ENCODE peak calls at places on chromosome 6, in seven cellular contexts. One of them, this sample, is unnamed.

GRCh38 chr6:119138906-119139541 is 60.6 kb upstream of the FAM184A start:
- DNase-seq in activated CD8-positive, alpha-beta memory T cell treated with anti-CD3 and anti-CD28 coated beads for 1 hour: no peak
- DNase-seq in GM23248: no peak
- DNase-seq in activated T-cell treated with anti-CD3 and anti-CD28 coated beads for 24 hours: no peak
- DNase-seq in endothelial cell of umbilical vein: no peak
- DNase-seq in stimulated activated CD4-positive, alpha-beta T cell treated with anti-CD3 and anti-CD28 coated beads, Interleukin-15, amount 100 ng/mL, for 1 hour: no peak
- DNase-seq in cardiac muscle cell: no peak
- DNase-seq in this sample: no peak

GRCh38 chr6:49550413-49551125 is at the start of gene C6orf141:
- DNase-seq in activated CD8-positive, alpha-beta memory T cell treated with anti-CD3 and anti-CD28 coated beads for 1 hour: no peak
- DNase-seq in GM23248: peak
- DNase-seq in activated T-cell treated with anti-CD3 and anti-CD28 coated beads for 24 hours: no peak
- DNase-seq in endothelial cell of umbilical vein: peak
- DNase-seq in stimulated activated CD4-positive, alpha-beta T cell treated with anti-CD3 and anti-CD28 coated beads, Interleukin-15, amount 100 ng/mL, for 1 hour: no peak
- DNase-seq in cardiac muscle cell: peak
- DNase-seq in this sample: peak

GRCh38 chr6:157811476-157812173 is 11.4 kb upstream of the SNX9 start:
- DNase-seq in activated CD8-positive, alpha-beta memory T cell treated with anti-CD3 and anti-CD28 coated beads for 1 hour: no peak
- DNase-seq in GM23248: peak
- DNase-seq in activated T-cell treated with anti-CD3 and anti-CD28 coated beads for 24 hours: no peak
- DNase-seq in endothelial cell of umbilical vein: peak
- DNase-seq in stimulated activated CD4-positive, alpha-beta T cell treated with anti-CD3 and anti-CD28 coated beads, Interleukin-15, amount 100 ng/mL, for 1 hour: no peak
- DNase-seq in cardiac muscle cell: no peak
- DNase-seq in this sample: no peak

GRCh38 chr6:72035966-72036365 is 149.6 kb downstream of the RIMS1 start:
- DNase-seq in activated CD8-positive, alpha-beta memory T cell treated with anti-CD3 and anti-CD28 coated beads for 1 hour: no peak
- DNase-seq in GM23248: peak
- DNase-seq in activated T-cell treated with anti-CD3 and anti-CD28 coated beads for 24 hours: no peak
- DNase-seq in endothelial cell of umbilical vein: no peak
- DNase-seq in stimulated activated CD4-positive, alpha-beta T cell treated with anti-CD3 and anti-CD28 coated beads, Interleukin-15, amount 100 ng/mL, for 1 hour: no peak
- DNase-seq in cardiac muscle cell: no peak
- DNase-seq in this sample: no peak

GRCh38 chr6:40950986-40951730 is 87.9 kb downstream of the UNC5CL start:
- DNase-seq in activated CD8-positive, alpha-beta memory T cell treated with anti-CD3 and anti-CD28 coated beads for 1 hour: no peak
- DNase-seq in GM23248: peak
- DNase-seq in activated T-cell treated with anti-CD3 and anti-CD28 coated beads for 24 hours: no peak
- DNase-seq in endothelial cell of umbilical vein: peak
- DNase-seq in stimulated activated CD4-positive, alpha-beta T cell treated with anti-CD3 and anti-CD28 coated beads, Interleukin-15, amount 100 ng/mL, for 1 hour: no peak
- DNase-seq in cardiac muscle cell: no peak
- DNase-seq in this sample: no peak

GRCh38 chr6:10655508-10656055 is 38.8 kb downstream of the C6orf52 start:
- DNase-seq in activated CD8-positive, alpha-beta memory T cell treated with anti-CD3 and anti-CD28 coated beads for 1 hour: no peak
- DNase-seq in GM23248: no peak
- DNase-seq in activated T-cell treated with anti-CD3 and anti-CD28 coated beads for 24 hours: no peak
- DNase-seq in endothelial cell of umbilical vein: no peak
- DNase-seq in stimulated activated CD4-positive, alpha-beta T cell treated with anti-CD3 and anti-CD28 coated beads, Interleukin-15, amount 100 ng/mL, for 1 hour: no peak
- DNase-seq in cardiac muscle cell: no peak
- DNase-seq in this sample: no peak

GRCh38 chr6:135753196-135753595 is 98.3 kb upstream of the PDE7B start:
- DNase-seq in activated CD8-positive, alpha-beta memory T cell treated with anti-CD3 and anti-CD28 coated beads for 1 hour: no peak
- DNase-seq in GM23248: no peak
- DNase-seq in activated T-cell treated with anti-CD3 and anti-CD28 coated beads for 24 hours: no peak
- DNase-seq in endothelial cell of umbilical vein: no peak
- DNase-seq in stimulated activated CD4-positive, alpha-beta T cell treated with anti-CD3 and anti-CD28 coated beads, Interleukin-15, amount 100 ng/mL, for 1 hour: no peak
- DNase-seq in cardiac muscle cell: no peak
- DNase-seq in this sample: no peak

GRCh38 chr6:34027445-34027936 is 118.4 kb downstream of the GRM4 start:
- DNase-seq in activated CD8-positive, alpha-beta memory T cell treated with anti-CD3 and anti-CD28 coated beads for 1 hour: peak
- DNase-seq in GM23248: peak
- DNase-seq in activated T-cell treated with anti-CD3 and anti-CD28 coated beads for 24 hours: peak
- DNase-seq in endothelial cell of umbilical vein: peak
- DNase-seq in stimulated activated CD4-positive, alpha-beta T cell treated with anti-CD3 and anti-CD28 coated beads, Interleukin-15, amount 100 ng/mL, for 1 hour: peak
- DNase-seq in cardiac muscle cell: peak
- DNase-seq in this sample: peak

GRCh38 chr6:157135691-157136090 is 187.6 kb downstream of the TMEM242 start:
- DNase-seq in activated CD8-positive, alpha-beta memory T cell treated with anti-CD3 and anti-CD28 coated beads for 1 hour: no peak
- DNase-seq in GM23248: peak
- DNase-seq in activated T-cell treated with anti-CD3 and anti-CD28 coated beads for 24 hours: no peak
- DNase-seq in endothelial cell of umbilical vein: no peak
- DNase-seq in stimulated activated CD4-positive, alpha-beta T cell treated with anti-CD3 and anti-CD28 coated beads, Interleukin-15, amount 100 ng/mL, for 1 hour: no peak
- DNase-seq in cardiac muscle cell: no peak
- DNase-seq in this sample: no peak

GRCh38 chr6:141752677-141753076 is 380.0 kb upstream of the GJE1 start:
- DNase-seq in activated CD8-positive, alpha-beta memory T cell treated with anti-CD3 and anti-CD28 coated beads for 1 hour: no peak
- DNase-seq in GM23248: peak
- DNase-seq in activated T-cell treated with anti-CD3 and anti-CD28 coated beads for 24 hours: no peak
- DNase-seq in endothelial cell of umbilical vein: no peak
- DNase-seq in stimulated activated CD4-positive, alpha-beta T cell treated with anti-CD3 and anti-CD28 coated beads, Interleukin-15, amount 100 ng/mL, for 1 hour: no peak
- DNase-seq in cardiac muscle cell: peak
- DNase-seq in this sample: no peak